ENCODE peak calls at places on chromosomes 12 and 14, in six cellular contexts. One of them, this sample, is unnamed.

GRCh38 chr14:89902876-89903275 is 51.7 kb downstream of the EFCAB11 start:
- DNase-seq in ovary: no peak
- DNase-seq in kidney: no peak
- DNase-seq in epithelial cell of esophagus: no peak
- DNase-seq in lung: no peak
- DNase-seq in brain microvascular endothelial cell: no peak
- DNase-seq in this sample: no peak

GRCh38 chr14:66572836-66573235 is 64.9 kb downstream of the GPHN start:
- DNase-seq in ovary: no peak
- DNase-seq in epithelial cell of esophagus: no peak
- DNase-seq in lung: no peak
- DNase-seq in kidney: no peak
- DNase-seq in brain microvascular endothelial cell: no peak
- DNase-seq in this sample: no peak

GRCh38 chr12:100364334-100364733 is 7.5 kb downstream of the SLC17A8 start:
- DNase-seq in brain microvascular endothelial cell: no peak
- DNase-seq in epithelial cell of esophagus: no peak
- DNase-seq in lung: no peak
- DNase-seq in kidney: no peak
- DNase-seq in ovary: no peak
- DNase-seq in this sample: no peak

GRCh38 chr12:109870648-109871047 is 9.7 kb downstream of the GLTP start:
- DNase-seq in ovary: no peak
- DNase-seq in epithelial cell of esophagus: peak; percentile 50
- DNase-seq in brain microvascular endothelial cell: no peak
- DNase-seq in lung: no peak
- DNase-seq in kidney: no peak
- DNase-seq in this sample: no peak

GRCh38 chr12:17810399-17810798 is 279.6 kb downstream of the RERGL start:
- DNase-seq in kidney: no peak
- DNase-seq in ovary: no peak
- DNase-seq in brain microvascular endothelial cell: no peak
- DNase-seq in epithelial cell of esophagus: no peak
- DNase-seq in lung: no peak
- DNase-seq in this sample: no peak

GRCh38 chr14:26860111-26860510 is 262.3 kb upstream of the NOVA1 start:
- DNase-seq in epithelial cell of esophagus: no peak
- DNase-seq in kidney: no peak
- DNase-seq in ovary: no peak
- DNase-seq in brain microvascular endothelial cell: no peak
- DNase-seq in lung: no peak
- DNase-seq in this sample: no peak

GRCh38 chr12:127607146-127607725 is 659.7 kb upstream of the TMEM132C start:
- DNase-seq in brain microvascular endothelial cell: no peak
- DNase-seq in kidney: no peak
- DNase-seq in epithelial cell of esophagus: no peak
- DNase-seq in lung: no peak
- DNase-seq in ovary: no peak
- DNase-seq in this sample: no peak

GRCh38 chr12:77229640-77230442 is 164.5 kb upstream of the E2F7 start:
- DNase-seq in ovary: no peak
- DNase-seq in epithelial cell of esophagus: no peak
- DNase-seq in brain microvascular endothelial cell: peak; percentile 8
- DNase-seq in lung: no peak
- DNase-seq in kidney: no peak
- DNase-seq in this sample: no peak

GRCh38 chr14:99757331-99758070 is 35.7 kb upstream of the EML1 start:
- DNase-seq in epithelial cell of esophagus: peak; percentile 93
- DNase-seq in kidney: peak; percentile 53
- DNase-seq in brain microvascular endothelial cell: peak; percentile 86
- DNase-seq in ovary: no peak
- DNase-seq in lung: no peak
- DNase-seq in this sample: no peak

GRCh38 chr12:55838361-55838760 is 4.4 kb downstream of the MMP19 start:
- DNase-seq in kidney: no peak
- DNase-seq in brain microvascular endothelial cell: no peak
- DNase-seq in ovary: no peak
- DNase-seq in epithelial cell of esophagus: no peak
- DNase-seq in lung: no peak
- DNase-seq in this sample: no peak

GRCh38 chr12:26971963-26972362 is 33.7 kb downstream of the FGFR1OP2 start:
- DNase-seq in ovary: no peak
- DNase-seq in kidney: no peak
- DNase-seq in epithelial cell of esophagus: no peak
- DNase-seq in lung: no peak
- DNase-seq in brain microvascular endothelial cell: no peak
- DNase-seq in this sample: no peak

GRCh38 chr12:104415308-104415980 is 41.3 kb upstream of the CHST11 start:
- DNase-seq in ovary: no peak
- DNase-seq in lung: no peak
- DNase-seq in brain microvascular endothelial cell: no peak
- DNase-seq in epithelial cell of esophagus: no peak
- DNase-seq in kidney: no peak
- DNase-seq in this sample: no peak

GRCh38 chr14:56570295-56570694 is 9.3 kb upstream of the TMEM260 start:
- DNase-seq in epithelial cell of esophagus: no peak
- DNase-seq in lung: no peak
- DNase-seq in kidney: no peak
- DNase-seq in ovary: no peak
- DNase-seq in brain microvascular endothelial cell: no peak
- DNase-seq in this sample: no peak

GRCh38 chr14:100994082-100994481 is 90.6 kb upstream of the RTL1 start:
- DNase-seq in lung: no peak
- DNase-seq in brain microvascular endothelial cell: peak; percentile 43
- DNase-seq in kidney: no peak
- DNase-seq in ovary: no peak
- DNase-seq in epithelial cell of esophagus: peak; percentile 56
- DNase-seq in this sample: no peak

GRCh38 chr14:63922696-63923421 is 70.1 kb downstream of the SYNE2 start:
- DNase-seq in lung: peak; percentile 39
- DNase-seq in kidney: no peak
- DNase-seq in epithelial cell of esophagus: peak; percentile 99
- DNase-seq in ovary: no peak
- DNase-seq in brain microvascular endothelial cell: peak; percentile 57
- DNase-seq in this sample: peak; percentile 69

GRCh38 chr14:100902295-100902694 is 1.2 kb downstream of the RTL1 start:
- DNase-seq in kidney: no peak
- DNase-seq in epithelial cell of esophagus: no peak
- DNase-seq in ovary: no peak
- DNase-seq in lung: peak; percentile 20
- DNase-seq in brain microvascular endothelial cell: no peak
- DNase-seq in this sample: no peak

GRCh38 chr12:50066402-50066801 is 9.0 kb downstream of the ASIC1 start:
- DNase-seq in lung: no peak
- DNase-seq in epithelial cell of esophagus: peak; percentile 33
- DNase-seq in ovary: no peak
- DNase-seq in kidney: peak; percentile 57
- DNase-seq in brain microvascular endothelial cell: peak; percentile 87
- DNase-seq in this sample: no peak

GRCh38 chr12:104720346-104721064 is 237.6 kb downstream of the SLC41A2 start:
- DNase-seq in kidney: no peak
- DNase-seq in lung: no peak
- DNase-seq in epithelial cell of esophagus: no peak
- DNase-seq in ovary: peak; percentile 6
- DNase-seq in brain microvascular endothelial cell: peak; percentile 52
- DNase-seq in this sample: no peak

GRCh38 chr12:570237-570925 is 92.9 kb downstream of the NINJ2 start:
- DNase-seq in brain microvascular endothelial cell: peak; percentile 67
- DNase-seq in epithelial cell of esophagus: peak; percentile 90
- DNase-seq in kidney: peak; percentile 94
- DNase-seq in lung: peak; percentile 77
- DNase-seq in ovary: peak; percentile 82
- DNase-seq in this sample: no peak

GRCh38 chr12:90854136-90854689 is 100.8 kb downstream of the CCER1 start:
- DNase-seq in ovary: no peak
- DNase-seq in kidney: no peak
- DNase-seq in epithelial cell of esophagus: peak; percentile 56
- DNase-seq in lung: no peak
- DNase-seq in brain microvascular endothelial cell: peak; percentile 37
- DNase-seq in this sample: no peak
- TF ChIP-seq CTCF in ovary: no peak
- TF ChIP-seq CTCF in kidney: peak; percentile 60
- TF ChIP-seq CTCF in epithelial cell of esophagus: peak; percentile 78
- TF ChIP-seq CTCF in lung: peak; percentile 20
- TF ChIP-seq CTCF in brain microvascular endothelial cell: peak; percentile 78
- TF ChIP-seq CTCF in this sample: peak; percentile 55

GRCh38 chr14:35531960-35532747 is 1.8 kb upstream of the INSM2 start:
- DNase-seq in lung: no peak
- DNase-seq in brain microvascular endothelial cell: no peak
- DNase-seq in epithelial cell of esophagus: no peak
- DNase-seq in ovary: no peak
- DNase-seq in kidney: no peak
- DNase-seq in this sample: no peak

GRCh38 chr14:35532783-35533356 is 1.1 kb upstream of the INSM2 start:
- DNase-seq in lung: no peak
- DNase-seq in epithelial cell of esophagus: no peak
- DNase-seq in ovary: no peak
- DNase-seq in brain microvascular endothelial cell: no peak
- DNase-seq in kidney: no peak
- DNase-seq in this sample: no peak

GRCh38 chr14:35534884-35535793 is 1.2 kb downstream of the INSM2 start:
- DNase-seq in brain microvascular endothelial cell: peak; percentile 42
- DNase-seq in epithelial cell of esophagus: peak; percentile 75
- DNase-seq in lung: peak; percentile 60
- DNase-seq in ovary: peak; percentile 45
- DNase-seq in kidney: peak; percentile 88
- DNase-seq in this sample: peak; percentile 89

GRCh38 chr14:35534130-35534883 is at the start of gene INSM2:
- DNase-seq in kidney: peak; percentile 76
- DNase-seq in epithelial cell of esophagus: peak; percentile 23
- DNase-seq in brain microvascular endothelial cell: no peak
- DNase-seq in lung: no peak
- DNase-seq in ovary: no peak
- DNase-seq in this sample: no peak

GRCh38 chr14:35533357-35534129 is 421 bp upstream of the INSM2 start:
- DNase-seq in lung: peak; percentile 30
- DNase-seq in brain microvascular endothelial cell: peak; percentile 45
- DNase-seq in ovary: no peak
- DNase-seq in kidney: peak; percentile 70
- DNase-seq in epithelial cell of esophagus: peak; percentile 76
- DNase-seq in this sample: peak; percentile 54
- H3K4me3 ChIP-seq in lung: peak overlapping the region; percentile 3
- H3K4me3 ChIP-seq in brain microvascular endothelial cell: peak overlapping the region; percentile 61
- H3K4me3 ChIP-seq in ovary: peak overlapping the region; percentile 33
- H3K4me3 ChIP-seq in kidney: peak overlapping the region; percentile 25
- H3K4me3 ChIP-seq in epithelial cell of esophagus: peak overlapping the region; percentile 50
- H3K4me3 ChIP-seq in this sample: peak overlapping the region; percentile 65

DNA sequence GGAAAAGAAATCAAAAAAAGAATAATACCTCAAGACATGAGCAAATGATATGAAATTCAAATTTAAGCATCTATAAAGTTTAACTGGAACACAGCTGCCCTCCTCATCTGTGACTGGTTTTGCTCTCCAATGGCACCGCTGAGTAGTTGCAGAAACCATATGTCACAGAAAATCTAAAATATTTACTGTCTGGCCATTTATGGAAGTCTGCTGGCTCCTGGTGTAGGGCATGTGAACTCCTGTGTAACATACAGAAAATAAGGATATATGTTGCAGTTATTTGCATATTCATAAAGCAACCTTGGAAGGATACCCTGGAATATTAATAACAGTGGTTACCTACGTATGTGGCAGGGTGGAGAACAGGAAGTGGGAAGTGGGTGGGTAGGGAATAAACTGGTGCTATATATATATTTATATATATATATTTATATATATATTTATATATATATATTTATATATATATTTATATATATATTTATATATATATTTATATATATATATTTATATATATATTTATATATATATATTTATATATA is 48.3 kb downstream of the LTBP2 start:
- DNase-seq in lung: no peak
- DNase-seq in kidney: no peak
- DNase-seq in epithelial cell of esophagus: no peak
- DNase-seq in brain microvascular endothelial cell: no peak
- DNase-seq in ovary: no peak
- DNase-seq in this sample: no peak
- TF ChIP-seq CTCF in lung: no peak
- TF ChIP-seq CTCF in kidney: no peak
- TF ChIP-seq CTCF in epithelial cell of esophagus: no peak
- TF ChIP-seq CTCF in brain microvascular endothelial cell: peak; percentile 17
- TF ChIP-seq CTCF in ovary: no peak
- TF ChIP-seq CTCF in this sample: no peak

GRCh38 chr12:124455336-124455735 is 112.1 kb downstream of the NCOR2 start:
- DNase-seq in epithelial cell of esophagus: no peak
- DNase-seq in brain microvascular endothelial cell: no peak
- DNase-seq in kidney: peak; percentile 70
- DNase-seq in lung: no peak
- DNase-seq in ovary: peak; percentile 23
- DNase-seq in this sample: no peak

GRCh38 chr12:124457287-124458219 is 109.9 kb downstream of the NCOR2 start:
- DNase-seq in epithelial cell of esophagus: no peak
- DNase-seq in kidney: peak; percentile 90
- DNase-seq in brain microvascular endothelial cell: no peak
- DNase-seq in ovary: peak; percentile 79
- DNase-seq in lung: peak; percentile 67
- DNase-seq in this sample: no peak

GRCh38 chr12:124458220-124458991 is 109.0 kb downstream of the NCOR2 start:
- DNase-seq in kidney: peak; percentile 77
- DNase-seq in ovary: peak; percentile 48
- DNase-seq in brain microvascular endothelial cell: no peak
- DNase-seq in lung: no peak
- DNase-seq in epithelial cell of esophagus: no peak
- DNase-seq in this sample: no peak

GRCh38 chr12:124456133-124456651 is 111.2 kb downstream of the NCOR2 start:
- DNase-seq in brain microvascular endothelial cell: no peak
- DNase-seq in ovary: no peak
- DNase-seq in kidney: peak; percentile 22
- DNase-seq in lung: no peak
- DNase-seq in epithelial cell of esophagus: no peak
- DNase-seq in this sample: no peak

GRCh38 chr12:124456652-124457152 is 110.7 kb downstream of the NCOR2 start:
- DNase-seq in epithelial cell of esophagus: no peak
- DNase-seq in brain microvascular endothelial cell: no peak
- DNase-seq in kidney: peak; percentile 90
- DNase-seq in ovary: peak; percentile 64
- DNase-seq in lung: peak; percentile 39
- DNase-seq in this sample: no peak
- H3K4me3 ChIP-seq in epithelial cell of esophagus: no peak overlapping the region
- H3K4me3 ChIP-seq in brain microvascular endothelial cell: no peak overlapping the region
- H3K4me3 ChIP-seq in kidney: no peak overlapping the region
- H3K4me3 ChIP-seq in ovary: peak overlapping the region; percentile 39
- H3K4me3 ChIP-seq in lung: no peak overlapping the region
- H3K4me3 ChIP-seq in this sample: no peak overlapping the region

GRCh38 chr12:71014180-71014785 is 93.7 kb upstream of the PTPRR start:
- DNase-seq in ovary: no peak
- DNase-seq in lung: no peak
- DNase-seq in epithelial cell of esophagus: peak; percentile 64
- DNase-seq in kidney: no peak
- DNase-seq in brain microvascular endothelial cell: no peak
- DNase-seq in this sample: no peak
- TF ChIP-seq CTCF in ovary: no peak
- TF ChIP-seq CTCF in lung: peak; percentile 29
- TF ChIP-seq CTCF in epithelial cell of esophagus: peak; percentile 56
- TF ChIP-seq CTCF in kidney: peak; percentile 40
- TF ChIP-seq CTCF in brain microvascular endothelial cell: peak; percentile 22
- TF ChIP-seq CTCF in this sample: no peak